ENCODE peak calls at places on chromosomes 6 and 20, in five cellular contexts. U, F, Q, C and W are unnamed samples.

GRCh38 chr6:7998103-7998725 is 66.0 kb downstream of the BLOC1S5 start:
- DNase-seq in U (peak; percentile 93), F (no peak), Q (no peak), C (no peak), W (peak; percentile 67)

GRCh38 chr6:148365037-148365436 is 22.4 kb downstream of the SASH1 start:
- DNase-seq in U (no peak), F (no peak), Q (no peak), C (no peak), W (no peak)

GRCh38 chr6:25085761-25086160 is 150.0 kb upstream of the RIPOR2 start:
- DNase-seq in U (no peak), F (no peak), Q (no peak), C (no peak), W (peak; percentile 51)

GRCh38 chr20:9506964-9507369 is 7.4 kb upstream of the LAMP5 start:
- DNase-seq in U (no peak), F (no peak), Q (no peak), C (no peak), W (no peak)

GRCh38 chr6:42748241-42748898 is 2.5 kb upstream of the TBCC start:
- DNase-seq in U (no peak), F (no peak), Q (no peak), C (no peak), W (no peak)

GRCh38 chr6:139591075-139591474 is 216.6 kb upstream of the CITED2 start:
- DNase-seq in U (peak; percentile 63), F (no peak), Q (no peak), C (no peak), W (no peak)

GRCh38 chr20:63635431-63636141 is 8.7 kb upstream of the GMEB2 start:
- DNase-seq in U (no peak), F (no peak), Q (no peak), C (no peak), W (peak; percentile 93)

GRCh38 chr6:84731901-84732300 is 32.5 kb downstream of the TBX18 start:
- DNase-seq in U (no peak), F (no peak), Q (no peak), C (no peak), W (no peak)

GRCh38 chr6:2718334-2719052 is 32.2 kb downstream of the MYLK4 start:
- DNase-seq in U (peak; percentile 43), F (no peak), Q (no peak), C (no peak), W (no peak)

GRCh38 chr6:47603995-47604394 is 94.4 kb upstream of the ADGRF4 start:
- DNase-seq in U (no peak), F (no peak), Q (peak; percentile 12), C (no peak), W (no peak)

GRCh38 chr20:48038703-48039102 is 253.4 kb upstream of the SULF2 start:
- DNase-seq in U (no peak), F (no peak), Q (no peak), C (no peak), W (no peak)

GRCh38 chr6:47276377-47276776 is 33.3 kb downstream of the TNFRSF21 start:
- DNase-seq in U (peak; percentile 5), F (no peak), Q (no peak), C (no peak), W (no peak)

GRCh38 chr6:45569210-45569945 is 191.6 kb upstream of the SUPT3H start:
- DNase-seq in U (no peak), F (no peak), Q (no peak), C (no peak), W (no peak)

GRCh38 chr6:47698342-47698787 is at the start of gene ADGRF4:
- DNase-seq in U (peak; percentile 58), F (no peak), Q (peak; percentile 7), C (no peak), W (peak; percentile 4)

GRCh38 chr6:15246217-15247211 is 645 bp downstream of the JARID2 start:
- DNase-seq in U (peak; percentile 49), F (no peak), Q (no peak), C (no peak), W (peak; percentile 64)

GRCh38 chr6:136921936-136922679 is at the start of gene SLC35D3:
- DNase-seq in U (no peak), F (no peak), Q (no peak), C (no peak), W (peak; percentile 60)

GRCh38 chr6:127554435-127555006 is 22.5 kb upstream of the C6orf58 start:
- DNase-seq in U (peak; percentile 27), F (peak; percentile 60), Q (no peak), C (no peak), W (peak; percentile 57)

GRCh38 chr6:136769759-136770158 is 22.5 kb downstream of the MAP3K5 start:
- DNase-seq in U (no peak), F (no peak), Q (no peak), C (no peak), W (no peak)

GRCh38 chr6:89021629-89022028 is 58.2 kb upstream of the RNGTT start:
- DNase-seq in U (no peak), F (no peak), Q (peak; percentile 54), C (no peak), W (no peak)

GRCh38 chr6:63805808-63806572 is 170.4 kb downstream of the PHF3 start:
- DNase-seq in U (peak; percentile 95), F (no peak), Q (peak; percentile 56), C (no peak), W (peak; percentile 82)

GRCh38 chr20:13671500-13672288 is 33.0 kb upstream of the TASP1 start:
- DNase-seq in U (peak; percentile 62), F (no peak), Q (no peak), C (no peak), W (no peak)

DNA sequence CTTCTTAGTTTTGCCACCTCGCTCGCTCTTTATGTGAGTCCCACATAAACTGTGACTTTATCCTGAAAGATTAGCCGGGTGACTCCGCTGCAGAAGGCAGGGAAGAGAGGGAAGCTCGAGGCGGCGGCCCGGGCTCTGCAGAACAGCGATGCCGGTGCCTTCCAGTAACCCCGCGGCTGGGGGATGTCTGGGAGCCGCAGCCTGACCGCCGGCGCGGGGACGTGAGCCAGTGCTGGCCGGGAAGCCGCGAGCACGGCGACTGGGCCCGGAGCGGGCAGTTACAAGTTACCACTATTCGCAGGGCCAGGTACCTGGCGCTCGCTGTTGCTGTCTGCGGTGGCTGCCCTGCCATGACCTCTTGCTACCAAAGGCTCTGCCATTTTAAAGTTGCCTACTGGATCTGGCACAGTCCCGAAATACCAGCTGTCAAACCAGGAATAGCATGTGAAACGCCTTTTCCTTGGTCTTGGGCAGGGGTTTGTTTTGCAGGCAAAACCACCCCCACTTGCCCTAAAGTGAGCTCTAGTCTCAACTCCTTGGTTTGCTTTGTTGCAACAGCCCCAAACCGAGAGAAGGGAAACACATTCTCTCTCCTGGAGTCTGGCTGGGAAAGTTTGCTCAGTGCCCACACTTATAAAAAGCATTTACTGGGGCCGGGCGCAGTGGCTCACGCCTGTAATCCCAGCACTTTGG is 124.0 kb upstream of the SLC2A12 start:
- DNase-seq in U (peak; percentile 37), F (no peak), Q (peak; percentile 26), C (peak; percentile 73), W (peak; percentile 16)
- H3K4me3 ChIP-seq in U (peak overlapping the region; percentile 62), F (no peak overlapping the region), Q (peak overlapping the region; percentile 73), C (no peak overlapping the region), W (no peak overlapping the region)

GRCh38 chr6:38897507-38897906 is 151.1 kb upstream of the GLP1R start:
- DNase-seq in U (no peak), F (no peak), Q (no peak), C (no peak), W (no peak)
- TF ChIP-seq CTCF in U (no peak), F (no peak), Q (no peak), C (no peak), W (no peak)

GRCh38 chr6:44223471-44224153 is at the start of gene SLC29A1:
- DNase-seq in U (peak; percentile 28), F (no peak), Q (peak; percentile 81), C (peak; percentile 91), W (peak; percentile 93)
- TF ChIP-seq POLR2A in U (no peak), F (peak; percentile 53), Q (peak; percentile 66), C (no peak), W (peak; percentile 81)

DNA sequence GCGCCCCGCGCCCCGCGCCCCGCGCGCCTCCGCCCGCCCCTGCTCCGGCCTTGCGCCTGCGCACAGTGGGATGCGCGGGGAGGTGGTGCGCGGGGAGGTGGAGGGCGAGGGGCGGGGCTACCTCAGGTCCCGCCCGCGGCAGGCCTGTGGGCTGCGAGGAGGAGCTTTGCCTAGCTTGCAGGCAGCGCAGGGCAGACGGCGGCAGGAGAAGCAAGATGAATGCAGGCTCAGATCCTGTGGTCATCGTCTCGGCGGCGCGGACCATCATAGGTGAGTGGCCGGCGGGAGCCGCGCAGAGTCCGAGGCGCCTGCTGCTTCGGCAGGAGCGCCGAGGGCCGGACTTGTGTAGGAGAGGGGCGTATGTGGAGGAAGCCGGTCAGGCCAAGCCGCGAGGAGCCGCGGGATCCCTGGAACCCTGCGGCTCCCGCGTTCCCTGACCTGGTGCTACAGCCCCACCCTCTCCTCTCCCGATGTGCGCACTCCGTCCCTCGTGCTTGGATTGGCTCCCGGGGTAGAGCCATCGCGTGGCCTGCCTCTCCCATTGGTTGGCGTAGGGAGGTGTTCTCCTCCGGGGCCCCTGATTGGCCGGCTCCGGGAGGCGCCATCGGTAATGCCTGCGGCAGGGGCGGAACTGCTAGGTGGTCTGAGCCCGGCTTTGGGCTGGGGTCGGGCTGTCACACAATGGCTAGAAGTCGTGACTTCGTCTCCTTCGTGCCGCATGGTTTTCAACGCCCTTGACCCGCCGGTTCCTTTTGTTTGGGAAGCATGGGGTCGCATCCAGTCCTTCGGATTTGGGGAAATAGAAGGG is at the start of gene ACAT2:
- DNase-seq in U (peak; percentile 92), F (peak; percentile 83), Q (peak; percentile 97), C (peak; percentile 99), W (peak; percentile 98)
- H3K4me3 ChIP-seq in U (peak within 1 kb of the TSS; percentile 79), F (peak within 1 kb of the TSS; percentile 69), Q (peak within 1 kb of the TSS; percentile 66), C (peak within 1 kb of the TSS; percentile 85), W (peak within 1 kb of the TSS; percentile 88)

DNA sequence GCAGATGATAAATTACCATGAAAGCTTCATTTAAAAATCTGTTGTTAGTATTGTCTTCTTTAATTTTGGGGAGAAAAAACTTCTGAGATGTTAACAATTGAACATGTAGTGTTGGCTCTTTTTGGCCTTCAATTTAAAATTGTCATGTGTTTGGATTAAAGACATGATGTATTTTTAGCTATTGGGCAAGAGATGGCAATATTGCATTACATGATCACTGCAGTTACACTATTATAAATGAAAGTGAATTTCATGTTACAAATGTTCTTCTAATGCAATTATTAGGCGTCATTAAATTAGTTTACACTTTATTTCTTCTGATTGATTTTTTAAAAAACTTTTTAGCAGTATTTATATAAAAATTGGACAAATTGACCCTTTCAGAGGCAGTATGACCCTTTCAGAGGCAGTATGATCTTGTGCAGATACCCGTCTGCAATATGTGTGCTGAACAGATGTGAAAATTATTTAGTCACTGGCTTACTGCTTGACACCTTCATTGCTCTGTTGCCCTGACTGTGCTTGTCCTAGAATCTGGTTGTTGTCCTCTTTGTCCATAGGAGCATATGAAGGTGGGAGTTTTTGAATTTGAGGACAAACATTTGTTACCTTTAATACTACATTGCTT is 25.8 kb downstream of the CDKAL1 start:
- DNase-seq in U (no peak), F (no peak), Q (no peak), C (no peak), W (no peak)
- TF ChIP-seq CTCF in U (peak; percentile 28), F (peak; percentile 6), Q (no peak), C (no peak), W (no peak)